ENCODE peak calls at places on chromosome 1, in nine cellular contexts. M, F, O, I, B, V, N, U and P are unnamed samples.

GRCh38 chr1:66048011-66048410 is 255.3 kb downstream of the PDE4B start:
- DNase-seq in F (no peak), U (no peak), M (no peak), B (no peak), O (no peak), V (peak; percentile 11), N (peak; percentile 2), I (no peak), P (no peak)

GRCh38 chr1:245108909-245109308 is 45.9 kb upstream of the KIF26B start:
- DNase-seq in N (no peak), F (no peak), O (no peak), V (no peak), U (no peak), I (no peak), M (no peak), B (no peak), P (no peak)

GRCh38 chr1:45954401-45954847 is 151.0 kb downstream of the MAST2 start:
- DNase-seq in M (no peak), U (no peak), N (peak; percentile 78), V (peak; percentile 61), I (peak; percentile 63), O (peak; percentile 70), B (no peak), F (no peak), P (no peak)

GRCh38 chr1:109786107-109786470 is 22.4 kb upstream of the EPS8L3 start:
- DNase-seq in N (no peak), U (no peak), B (no peak), M (no peak), F (no peak), V (no peak), O (no peak), I (no peak), P (no peak)

GRCh38 chr1:92831368-92831761 is 475 bp upstream of the RPL5 start:
- DNase-seq in O (no peak), B (no peak), U (no peak), F (no peak), N (no peak), I (no peak), M (no peak), V (no peak), P (no peak)

GRCh38 chr1:15803380-15803779 is 4.1 kb downstream of the UQCRHL start:
- DNase-seq in B (peak; percentile 73), U (no peak), O (peak; percentile 54), M (no peak), V (no peak), F (no peak), N (no peak), I (no peak), P (no peak)

GRCh38 chr1:156480411-156481192 is 20.0 kb downstream of the MEF2D start:
- DNase-seq in M (peak; percentile 65), O (peak; percentile 33), V (peak; percentile 61), B (peak; percentile 92), U (no peak), I (no peak), F (peak; percentile 60), N (peak; percentile 50), P (peak; percentile 69)

GRCh38 chr1:35706846-35707245 is 11.8 kb downstream of the C1orf216 start:
- DNase-seq in V (no peak), O (no peak), M (no peak), B (no peak), I (no peak), U (no peak), F (no peak), N (no peak), P (no peak)

GRCh38 chr1:38817267-38817957 is 42.2 kb downstream of the RRAGC start:
- DNase-seq in O (no peak), B (no peak), I (no peak), V (no peak), N (no peak), U (no peak), M (no peak), F (no peak), P (no peak)